ENCODE peak calls at places on chromosomes 5 and 9, in six cellular contexts. G is right lobe of liver, Q is transverse colon, R is upper lobe of left lung, L is IMR-90, W is A549. Z is an unnamed sample.

GRCh38 chr5:146906803-146907202 is 28.2 kb upstream of the PPP2R2B start:
- DNase-seq in G (no peak), L (no peak), R (no peak), Q (no peak), W (peak), Z (peak)

GRCh38 chr9:97479496-97480159 is 21.8 kb upstream of the TMOD1 start:
- DNase-seq in G (no peak), W (no peak), Q (no peak), R (no peak), L (no peak), Z (no peak)

GRCh38 chr5:145825751-145826180 is 9.4 kb downstream of the PRELID2 start:
- DNase-seq in R (no peak), W (peak), L (peak), Q (no peak), G (no peak), Z (peak)

GRCh38 chr9:7103382-7104170 is 345.8 kb downstream of the KDM4C start:
- DNase-seq in L (peak), Q (no peak), G (no peak), W (peak), R (no peak), Z (no peak)

GRCh38 chr5:92378961-92379611 is 996.0 kb upstream of the ARRDC3 start:
- DNase-seq in R (no peak), G (no peak), L (peak), Q (no peak), W (peak), Z (no peak)

GRCh38 chr5:17275279-17276158 is 58.1 kb downstream of the BASP1 start:
- DNase-seq in R (no peak), G (no peak), Q (no peak), L (no peak), W (no peak), Z (no peak)

GRCh38 chr5:127210082-127210481 is 80.5 kb upstream of the MEGF10 start:
- DNase-seq in G (no peak), L (no peak), W (no peak), Q (no peak), R (no peak), Z (no peak)

GRCh38 chr5:144395704-144396103 is 225.0 kb downstream of the KCTD16 start:
- DNase-seq in G (no peak), L (no peak), W (no peak), R (no peak), Q (no peak), Z (no peak)

GRCh38 chr9:107707419-107707837 is 217.9 kb upstream of the KLF4 start:
- DNase-seq in Q (no peak), L (peak), W (peak), G (no peak), R (no peak), Z (peak)

GRCh38 chr5:179825655-179826182 is 5.0 kb downstream of the SQSTM1 start:
- DNase-seq in G (no peak), L (no peak), W (peak), R (no peak), Q (peak), Z (no peak)
- TF ChIP-seq POLR2A in G (no peak), L (no peak), W (no peak), R (no peak), Q (peak), Z (no peak)

DNA sequence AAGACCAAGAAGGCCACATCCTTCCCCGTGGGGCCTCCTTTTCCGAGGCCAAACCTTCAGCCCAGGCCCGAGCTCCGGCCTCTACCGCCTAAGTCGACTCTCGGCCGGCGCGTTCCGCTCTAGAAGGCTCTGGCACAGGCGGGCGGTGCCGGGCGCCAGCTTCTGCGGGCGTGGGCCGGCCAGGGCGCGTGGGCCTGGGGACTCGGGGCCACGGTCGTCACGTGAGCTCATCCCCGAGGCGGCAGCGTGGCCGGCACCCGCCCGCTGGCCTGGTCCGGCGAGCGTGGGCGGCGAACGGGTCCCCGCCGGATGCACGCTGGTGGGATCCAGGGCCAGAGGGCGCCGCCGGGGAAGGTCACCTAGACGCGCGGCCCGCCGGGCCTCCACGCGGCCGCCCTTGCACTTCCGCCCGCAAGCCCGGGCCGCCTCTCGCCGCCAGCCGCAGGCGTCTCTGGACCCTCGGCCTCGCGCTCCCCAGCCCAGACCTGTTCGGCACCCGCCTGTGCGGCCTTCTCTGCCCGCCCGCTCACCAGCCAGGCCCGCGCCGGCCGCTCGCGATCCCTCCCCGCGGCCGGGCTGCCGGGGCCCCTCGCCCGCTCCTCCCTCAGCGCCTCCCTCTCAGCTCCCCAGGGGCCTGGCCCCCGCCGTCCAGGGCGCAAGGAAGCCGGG is 684 bp downstream of the VDAC1 start:
- DNase-seq in W (peak), Q (peak), L (peak), G (peak), R (peak), Z (no peak)
- TF ChIP-seq POLR2A in W (no peak), Q (no peak), L (peak), G (peak), R (no peak), Z (peak)

DNA sequence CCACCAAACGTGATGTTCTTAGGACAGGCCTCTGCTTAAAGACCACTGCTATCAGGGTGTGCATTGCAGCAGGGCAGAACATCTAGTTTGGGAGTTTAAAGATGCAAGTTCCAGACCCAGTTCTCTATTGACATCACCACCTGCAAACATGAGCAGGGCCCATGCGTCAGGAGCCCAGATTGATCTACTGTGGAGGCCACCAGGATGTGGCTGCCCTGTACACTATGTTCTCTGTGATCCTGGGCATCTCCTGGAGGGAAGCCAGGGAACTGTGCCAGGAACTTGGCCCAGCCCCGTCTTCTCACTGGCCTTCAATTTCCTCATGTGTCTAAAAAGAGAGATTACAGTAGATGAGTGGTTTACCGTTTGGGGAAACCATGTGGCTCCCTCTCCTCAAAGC is 87.1 kb downstream of the PDE6A start:
- DNase-seq in W (peak), G (peak), R (peak), L (no peak), Q (peak), Z (peak)
- TF ChIP-seq POLR2A in W (no peak), G (no peak), R (no peak), L (no peak), Q (no peak), Z (no peak)

GRCh38 chr9:113503131-113503541 is 39.6 kb downstream of the RGS3 start:
- DNase-seq in W (no peak), Q (no peak), L (no peak), R (no peak), G (no peak), Z (no peak)
- TF ChIP-seq POLR2A in W (no peak), Q (no peak), L (no peak), R (no peak), G (no peak), Z (no peak)

GRCh38 chr5:151021771-151022170 is 1.4 kb downstream of the GPX3 start:
- DNase-seq in L (no peak), Q (no peak), W (no peak), R (no peak), G (no peak), Z (no peak)

GRCh38 chr5:151019331-151019730 is 1.1 kb upstream of the GPX3 start:
- DNase-seq in L (no peak), R (no peak), Q (no peak), G (no peak), W (no peak), Z (no peak)

GRCh38 chr5:151022511-151023018 is 2.2 kb downstream of the GPX3 start:
- DNase-seq in R (no peak), Q (no peak), W (no peak), G (no peak), L (no peak), Z (no peak)

GRCh38 chr5:151018846-151019245 is 1.5 kb upstream of the GPX3 start:
- DNase-seq in Q (no peak), G (no peak), L (no peak), R (no peak), W (no peak), Z (no peak)

DNA sequence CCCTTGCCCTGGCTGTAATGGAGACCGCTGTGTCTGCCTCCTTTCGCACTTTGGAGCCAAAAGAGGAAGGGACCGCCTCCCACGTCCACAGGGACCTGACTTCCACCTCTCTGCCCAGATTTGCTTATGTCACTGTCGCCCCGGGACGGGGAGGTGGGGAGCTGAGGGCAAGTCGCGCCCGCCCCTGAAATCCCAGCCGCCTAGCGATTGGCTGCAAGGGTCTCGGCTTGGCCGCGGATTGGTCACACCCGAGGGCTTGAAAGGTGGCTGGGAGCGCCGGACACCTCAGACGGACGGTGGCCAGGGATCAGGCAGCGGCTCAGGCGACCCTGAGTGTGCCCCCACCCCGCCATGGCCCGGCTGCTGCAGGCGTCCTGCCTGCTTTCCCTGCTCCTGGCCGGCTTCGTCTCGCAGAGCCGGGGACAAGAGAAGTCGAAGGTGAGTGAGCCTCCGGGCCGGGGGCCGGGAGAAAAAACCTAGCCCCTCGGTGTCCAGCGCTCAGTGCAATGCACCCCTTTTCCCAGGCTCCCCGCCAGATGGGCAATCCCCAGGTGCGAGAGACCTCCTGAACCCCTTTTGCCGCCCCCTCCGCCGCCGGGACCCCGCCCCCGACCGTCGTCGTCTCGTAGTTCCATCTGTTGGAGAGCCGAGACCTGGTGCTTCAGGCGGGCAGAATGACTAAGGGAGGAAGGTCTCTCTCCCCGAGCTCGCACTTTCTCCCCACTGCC is at the start of gene GPX3:
- DNase-seq in L (peak), W (peak), G (peak), Q (peak), R (peak), Z (peak)
- TF ChIP-seq POLR2A in L (no peak), W (peak), G (peak), Q (peak), R (no peak), Z (peak)

DNA sequence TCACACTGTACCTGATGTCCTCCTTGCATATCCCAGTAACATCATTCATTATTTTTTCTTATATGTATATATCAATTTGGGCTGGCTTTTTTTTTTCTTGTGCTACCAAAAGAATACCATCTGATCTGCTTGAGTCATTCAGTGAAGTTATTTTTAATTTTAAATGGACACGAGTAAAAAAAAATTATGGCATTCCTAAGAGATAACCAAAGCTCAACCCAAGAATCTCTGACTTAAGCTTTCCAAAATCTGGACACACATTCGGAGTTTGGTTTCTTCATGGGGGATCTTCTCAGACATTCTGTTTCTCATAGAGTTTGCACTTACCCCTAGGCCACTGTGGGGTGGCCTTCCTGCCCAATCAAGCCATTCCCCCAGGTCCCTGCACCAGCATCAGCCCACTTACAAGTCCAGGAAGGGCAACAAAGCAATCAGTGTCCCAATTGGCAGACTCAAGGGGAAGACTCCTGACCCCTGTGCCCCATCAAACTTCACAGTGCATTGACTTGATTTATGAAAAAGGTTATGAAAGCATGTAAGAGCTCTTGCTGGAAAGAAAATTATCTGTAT is 49.2 kb upstream of the SPDL1 start:
- DNase-seq in R (no peak), W (no peak), L (no peak), G (no peak), Q (no peak), Z (no peak)
- TF ChIP-seq POLR2A in R (no peak), W (no peak), L (no peak), G (no peak), Q (no peak), Z (no peak)

GRCh38 chr5:149581192-149581861 is at the start of gene ARHGEF37:
- DNase-seq in W (peak), L (no peak), Q (peak), R (peak), G (peak), Z (peak)
- TF ChIP-seq POLR2A in W (peak), L (no peak), Q (peak), R (no peak), G (peak), Z (no peak)

Z was measured in H54.